ENCODE peak calls at places on chromosomes 3 and 15, in seven cellular contexts. S is colonic mucosa; U is thyroid gland; W is AG04450; E is astrocyte of the spinal cord; I is CD8-positive, alpha-beta T cell; D is brain microvascular endothelial cell. A is an unnamed sample.

GRCh38 chr3:140424211-140424610 is 253.7 kb upstream of the TRIM42 start:
- DNase-seq in S (no peak), U (no peak), W (no peak), E (no peak), I (no peak), D (no peak), A (no peak)

GRCh38 chr3:129060276-129061076 is at the start of gene GP9:
- DNase-seq in S (no peak), U (no peak), W (no peak), E (no peak), I (no peak), D (no peak), A (no peak)

GRCh38 chr3:119643528-119643927 is 16.9 kb downstream of the POPDC2 start:
- DNase-seq in S (no peak), U (no peak), W (no peak), E (peak; percentile 67), I (no peak), D (peak; percentile 76), A (peak; percentile 61)

GRCh38 chr3:87200059-87200458 is 27.1 kb upstream of the CHMP2B start:
- DNase-seq in S (no peak), U (no peak), W (no peak), E (no peak), I (no peak), D (no peak), A (no peak)

GRCh38 chr3:113211370-113212154 is at the start of gene BOC:
- DNase-seq in S (peak; percentile 20), U (peak; percentile 57), W (no peak), E (peak; percentile 74), I (no peak), D (no peak), A (peak; percentile 36)

GRCh38 chr15:67823371-67824156 is 1.7 kb upstream of the SKOR1 start:
- DNase-seq in S (no peak), U (no peak), W (no peak), E (no peak), I (no peak), D (no peak), A (no peak)

GRCh38 chr3:170414202-170414663 is 4.4 kb upstream of the CLDN11 start:
- DNase-seq in S (no peak), U (peak; percentile 20), W (peak; percentile 82), E (peak; percentile 91), I (peak; percentile 33), D (peak; percentile 76), A (peak; percentile 93)

GRCh38 chr3:129984124-129984523 is 9.6 kb downstream of the TRH start:
- DNase-seq in S (no peak), U (no peak), W (no peak), E (no peak), I (no peak), D (no peak), A (peak; percentile 16)

GRCh38 chr3:32003380-32003779 is 21.8 kb downstream of the ZNF860 start:
- DNase-seq in S (no peak), U (no peak), W (no peak), E (no peak), I (no peak), D (no peak), A (no peak)

GRCh38 chr15:92091155-92091734 is 237.7 kb downstream of the SLCO3A1 start:
- DNase-seq in S (peak; percentile 66), U (peak; percentile 79), W (no peak), E (no peak), I (no peak), D (peak; percentile 21), A (peak; percentile 30)

GRCh38 chr3:187740446-187741399 is 4.5 kb downstream of the BCL6 start:
- DNase-seq in S (peak; percentile 80), U (peak; percentile 65), W (no peak), E (peak; percentile 78), I (peak; percentile 72), D (peak; percentile 37), A (peak; percentile 87)

GRCh38 chr3:85172001-85172400 is 213.2 kb downstream of the CADM2 start:
- DNase-seq in S (no peak), U (no peak), W (no peak), E (no peak), I (no peak), D (no peak), A (no peak)

GRCh38 chr15:32802296-32802936 is 84.6 kb downstream of the GREM1 start:
- DNase-seq in S (no peak), U (no peak), W (peak; percentile 88), E (peak; percentile 96), I (no peak), D (peak; percentile 80), A (peak; percentile 96)

GRCh38 chr15:85312925-85313324 is 67.5 kb upstream of the AKAP13 start:
- DNase-seq in S (no peak), U (no peak), W (no peak), E (peak; percentile 92), I (no peak), D (peak; percentile 75), A (peak; percentile 96)

GRCh38 chr3:179956416-179956830 is 80.3 kb downstream of the PEX5L start:
- DNase-seq in S (no peak), U (no peak), W (no peak), E (peak; percentile 12), I (no peak), D (no peak), A (no peak)

GRCh38 chr15:52171386-52171785 is 19.8 kb downstream of the GNB5 start:
- DNase-seq in S (no peak), U (no peak), W (no peak), E (peak; percentile 37), I (no peak), D (peak; percentile 16), A (peak; percentile 70)

GRCh38 chr3:148911173-148911572 is 46.1 kb downstream of the CPA3 start:
- DNase-seq in S (no peak), U (no peak), W (no peak), E (no peak), I (no peak), D (no peak), A (no peak)

GRCh38 chr15:100856847-100857246 is 22.8 kb upstream of the ALDH1A3 start:
- DNase-seq in S (no peak), U (no peak), W (no peak), E (no peak), I (no peak), D (no peak), A (no peak)

GRCh38 chr3:69250014-69250413 is 127.6 kb upstream of the LMOD3 start:
- DNase-seq in S (peak; percentile 91), U (no peak), W (no peak), E (peak; percentile 48), I (peak; percentile 12), D (no peak), A (peak; percentile 63)

GRCh38 chr3:13120928-13121552 is 47.8 kb upstream of the IQSEC1 start:
- DNase-seq in S (no peak), U (no peak), W (no peak), E (no peak), I (no peak), D (no peak), A (no peak)

GRCh38 chr3:70880416-70880815 is 568.0 kb upstream of the MDFIC2 start:
- DNase-seq in S (no peak), U (no peak), W (no peak), E (no peak), I (no peak), D (no peak), A (no peak)

GRCh38 chr3:151593923-151594322 is 133.1 kb upstream of the IGSF10 start:
- DNase-seq in S (no peak), U (no peak), W (no peak), E (peak; percentile 55), I (no peak), D (no peak), A (peak; percentile 7)

GRCh38 chr15:48250640-48251076 is 44.6 kb downstream of the SLC12A1 start:
- DNase-seq in S (peak; percentile 20), U (peak; percentile 23), W (peak; percentile 42), E (peak; percentile 82), I (no peak), D (peak; percentile 79), A (peak; percentile 94)

GRCh38 chr3:101676765-101677435 is at the start of gene ZBTB11:
- DNase-seq in S (peak; percentile 100), U (peak; percentile 100), W (peak; percentile 100), E (peak; percentile 100), I (peak; percentile 100), D (peak; percentile 100), A (peak; percentile 100)
- TF ChIP-seq CTCF in S (peak; percentile 37), U (peak; percentile 66), W (peak; percentile 69), E (peak; percentile 67), I (no peak), D (peak; percentile 73), A (peak; percentile 68)

GRCh38 chr15:70892912-70893560 is 410 bp downstream of the LRRC49 start:
- DNase-seq in S (no peak), U (peak; percentile 51), W (no peak), E (peak; percentile 79), I (no peak), D (peak; percentile 66), A (peak; percentile 85)
- H3K4me3 ChIP-seq in S (peak overlapping the region; percentile 73), U (peak overlapping the region; percentile 53), W (peak overlapping the region; percentile 82), E (peak overlapping the region; percentile 60), I (peak overlapping the region; percentile 46), D (peak overlapping the region; percentile 83), A (peak overlapping the region; percentile 79)

GRCh38 chr3:64187065-64187959 is 38.0 kb downstream of the PRICKLE2 start:
- DNase-seq in S (peak; percentile 37), U (peak; percentile 72), W (peak; percentile 95), E (peak; percentile 98), I (no peak), D (peak; percentile 98), A (peak; percentile 98)
- TF ChIP-seq CTCF in S (no peak), U (no peak), W (no peak), E (peak; percentile 11), I (no peak), D (peak; percentile 42), A (peak; percentile 46)

GRCh38 chr3:141426404-141427034 is 58.2 kb downstream of the ZBTB38 start:
- DNase-seq in S (peak; percentile 88), U (peak; percentile 95), W (no peak), E (peak; percentile 64), I (no peak), D (peak; percentile 73), A (peak; percentile 90)

GRCh38 chr3:141422961-141423582 is 54.8 kb downstream of the ZBTB38 start:
- DNase-seq in S (no peak), U (peak; percentile 73), W (no peak), E (no peak), I (no peak), D (no peak), A (no peak)

GRCh38 chr3:141427764-141428163 is 59.1 kb upstream of the RASA2 start:
- DNase-seq in S (no peak), U (peak; percentile 25), W (no peak), E (no peak), I (no peak), D (no peak), A (no peak)

GRCh38 chr3:141429371-141430035 is 57.3 kb upstream of the RASA2 start:
- DNase-seq in S (no peak), U (no peak), W (no peak), E (no peak), I (no peak), D (no peak), A (no peak)

GRCh38 chr3:141425523-141426233 is 57.4 kb downstream of the ZBTB38 start:
- DNase-seq in S (no peak), U (peak; percentile 68), W (no peak), E (peak; percentile 80), I (no peak), D (no peak), A (no peak)
- H3K4me3 ChIP-seq in S (no peak overlapping the region), U (no peak overlapping the region), W (no peak overlapping the region), E (no peak overlapping the region), I (no peak overlapping the region), D (no peak overlapping the region), A (no peak overlapping the region)

GRCh38 chr3:147129665-147130064 is 276.7 kb downstream of the ZIC4 start:
- DNase-seq in S (no peak), U (no peak), W (no peak), E (no peak), I (no peak), D (no peak), A (no peak)
- TF ChIP-seq CTCF in S (no peak), U (no peak), W (no peak), E (no peak), I (no peak), D (no peak), A (no peak)

A was measured in choroid plexus epithelial cell.